ENCODE peak calls at places on chromosomes 6 and 20, in eight cellular contexts. One of them, this sample, is unnamed.
A peak's percentile ranks its signal among the peaks of the same experiment; 100 is the strongest.

GRCh38 chr6:106748547-106749207 is 119.3 kb downstream of the QRSL1 start:
- DNase-seq in HS-5: no peak
- DNase-seq in cardiac muscle cell: no peak
- DNase-seq in fibroblast of mammary gland: no peak
- DNase-seq in CD4-positive, alpha-beta T cell: no peak
- DNase-seq in esophagus squamous epithelium: no peak
- DNase-seq in stimulated activated CD4-positive, alpha-beta T cell treated with anti-CD3 and anti-CD28 coated beads, Interleukin-12 subunit alpha, Interleukin-12 subunit beta, amount 100 ng/mL, for 4 hours: no peak
- DNase-seq in prostate gland: no peak
- DNase-seq in this sample: no peak

GRCh38 chr6:73452107-73452461 is at the start of gene CGAS:
- DNase-seq in HS-5: peak; percentile 59
- DNase-seq in cardiac muscle cell: peak; percentile 6
- DNase-seq in fibroblast of mammary gland: peak; percentile 59
- DNase-seq in CD4-positive, alpha-beta T cell: peak; percentile 58
- DNase-seq in esophagus squamous epithelium: peak; percentile 46
- DNase-seq in stimulated activated CD4-positive, alpha-beta T cell treated with anti-CD3 and anti-CD28 coated beads, Interleukin-12 subunit alpha, Interleukin-12 subunit beta, amount 100 ng/mL, for 4 hours: peak; percentile 75
- DNase-seq in prostate gland: peak; percentile 33
- DNase-seq in this sample: no peak

GRCh38 chr20:1299522-1299921 is 29.4 kb downstream of the SDCBP2 start:
- DNase-seq in HS-5: no peak
- DNase-seq in cardiac muscle cell: peak; percentile 16
- DNase-seq in fibroblast of mammary gland: no peak
- DNase-seq in CD4-positive, alpha-beta T cell: peak; percentile 30
- DNase-seq in esophagus squamous epithelium: no peak
- DNase-seq in stimulated activated CD4-positive, alpha-beta T cell treated with anti-CD3 and anti-CD28 coated beads, Interleukin-12 subunit alpha, Interleukin-12 subunit beta, amount 100 ng/mL, for 4 hours: peak; percentile 32
- DNase-seq in prostate gland: no peak
- DNase-seq in this sample: no peak

GRCh38 chr6:161168281-161168891 is 105.5 kb downstream of the AGPAT4 start:
- DNase-seq in HS-5: peak; percentile 95
- DNase-seq in cardiac muscle cell: no peak
- DNase-seq in fibroblast of mammary gland: peak; percentile 100
- DNase-seq in CD4-positive, alpha-beta T cell: no peak
- DNase-seq in esophagus squamous epithelium: no peak
- DNase-seq in stimulated activated CD4-positive, alpha-beta T cell treated with anti-CD3 and anti-CD28 coated beads, Interleukin-12 subunit alpha, Interleukin-12 subunit beta, amount 100 ng/mL, for 4 hours: no peak
- DNase-seq in prostate gland: no peak
- DNase-seq in this sample: peak; percentile 96

GRCh38 chr6:44787254-44787844 is 399.8 kb downstream of the CDC5L start:
- DNase-seq in HS-5: no peak
- DNase-seq in cardiac muscle cell: no peak
- DNase-seq in fibroblast of mammary gland: no peak
- DNase-seq in CD4-positive, alpha-beta T cell: no peak
- DNase-seq in esophagus squamous epithelium: no peak
- DNase-seq in stimulated activated CD4-positive, alpha-beta T cell treated with anti-CD3 and anti-CD28 coated beads, Interleukin-12 subunit alpha, Interleukin-12 subunit beta, amount 100 ng/mL, for 4 hours: no peak
- DNase-seq in prostate gland: no peak
- DNase-seq in this sample: no peak

GRCh38 chr6:25223421-25224052 is 55.6 kb upstream of the CARMIL1 start:
- DNase-seq in HS-5: peak; percentile 46
- DNase-seq in cardiac muscle cell: peak; percentile 71
- DNase-seq in fibroblast of mammary gland: peak; percentile 80
- DNase-seq in CD4-positive, alpha-beta T cell: peak; percentile 48
- DNase-seq in esophagus squamous epithelium: no peak
- DNase-seq in stimulated activated CD4-positive, alpha-beta T cell treated with anti-CD3 and anti-CD28 coated beads, Interleukin-12 subunit alpha, Interleukin-12 subunit beta, amount 100 ng/mL, for 4 hours: peak; percentile 66
- DNase-seq in prostate gland: peak; percentile 42
- DNase-seq in this sample: no peak

GRCh38 chr6:12911387-12911960 is 194.9 kb downstream of the PHACTR1 start:
- DNase-seq in HS-5: no peak
- DNase-seq in cardiac muscle cell: peak; percentile 56
- DNase-seq in fibroblast of mammary gland: peak; percentile 49
- DNase-seq in CD4-positive, alpha-beta T cell: no peak
- DNase-seq in esophagus squamous epithelium: no peak
- DNase-seq in stimulated activated CD4-positive, alpha-beta T cell treated with anti-CD3 and anti-CD28 coated beads, Interleukin-12 subunit alpha, Interleukin-12 subunit beta, amount 100 ng/mL, for 4 hours: no peak
- DNase-seq in prostate gland: peak; percentile 22
- DNase-seq in this sample: peak; percentile 24

GRCh38 chr6:88004707-88005106 is 42.9 kb upstream of the SPACA1 start:
- DNase-seq in HS-5: no peak
- DNase-seq in cardiac muscle cell: no peak
- DNase-seq in fibroblast of mammary gland: no peak
- DNase-seq in CD4-positive, alpha-beta T cell: no peak
- DNase-seq in esophagus squamous epithelium: no peak
- DNase-seq in stimulated activated CD4-positive, alpha-beta T cell treated with anti-CD3 and anti-CD28 coated beads, Interleukin-12 subunit alpha, Interleukin-12 subunit beta, amount 100 ng/mL, for 4 hours: no peak
- DNase-seq in prostate gland: no peak
- DNase-seq in this sample: no peak

GRCh38 chr6:77034161-77034560 is 429.1 kb downstream of the HTR1B start:
- DNase-seq in HS-5: peak; percentile 97
- DNase-seq in cardiac muscle cell: peak; percentile 84
- DNase-seq in fibroblast of mammary gland: peak; percentile 80
- DNase-seq in CD4-positive, alpha-beta T cell: no peak
- DNase-seq in esophagus squamous epithelium: no peak
- DNase-seq in stimulated activated CD4-positive, alpha-beta T cell treated with anti-CD3 and anti-CD28 coated beads, Interleukin-12 subunit alpha, Interleukin-12 subunit beta, amount 100 ng/mL, for 4 hours: no peak
- DNase-seq in prostate gland: no peak
- DNase-seq in this sample: peak; percentile 98

GRCh38 chr6:46638650-46639049 is 14.0 kb downstream of the CYP39A1 start:
- DNase-seq in HS-5: no peak
- DNase-seq in cardiac muscle cell: no peak
- DNase-seq in fibroblast of mammary gland: no peak
- DNase-seq in CD4-positive, alpha-beta T cell: no peak
- DNase-seq in esophagus squamous epithelium: no peak
- DNase-seq in stimulated activated CD4-positive, alpha-beta T cell treated with anti-CD3 and anti-CD28 coated beads, Interleukin-12 subunit alpha, Interleukin-12 subunit beta, amount 100 ng/mL, for 4 hours: no peak
- DNase-seq in prostate gland: no peak
- DNase-seq in this sample: no peak

GRCh38 chr6:123926000-123926399 is 122.3 kb downstream of the NKAIN2 start:
- DNase-seq in HS-5: no peak
- DNase-seq in cardiac muscle cell: no peak
- DNase-seq in fibroblast of mammary gland: no peak
- DNase-seq in CD4-positive, alpha-beta T cell: no peak
- DNase-seq in esophagus squamous epithelium: no peak
- DNase-seq in stimulated activated CD4-positive, alpha-beta T cell treated with anti-CD3 and anti-CD28 coated beads, Interleukin-12 subunit alpha, Interleukin-12 subunit beta, amount 100 ng/mL, for 4 hours: no peak
- DNase-seq in prostate gland: no peak
- DNase-seq in this sample: no peak

GRCh38 chr20:50776122-50776795 is 18.6 kb upstream of the BCAS4 start:
- DNase-seq in HS-5: no peak
- DNase-seq in cardiac muscle cell: no peak
- DNase-seq in fibroblast of mammary gland: no peak
- DNase-seq in CD4-positive, alpha-beta T cell: no peak
- DNase-seq in esophagus squamous epithelium: no peak
- DNase-seq in stimulated activated CD4-positive, alpha-beta T cell treated with anti-CD3 and anti-CD28 coated beads, Interleukin-12 subunit alpha, Interleukin-12 subunit beta, amount 100 ng/mL, for 4 hours: no peak
- DNase-seq in prostate gland: no peak
- DNase-seq in this sample: no peak

GRCh38 chr6:154298297-154298696 is 58.3 kb downstream of the IPCEF1 start:
- DNase-seq in HS-5: no peak
- DNase-seq in cardiac muscle cell: no peak
- DNase-seq in fibroblast of mammary gland: peak; percentile 33
- DNase-seq in CD4-positive, alpha-beta T cell: no peak
- DNase-seq in esophagus squamous epithelium: no peak
- DNase-seq in stimulated activated CD4-positive, alpha-beta T cell treated with anti-CD3 and anti-CD28 coated beads, Interleukin-12 subunit alpha, Interleukin-12 subunit beta, amount 100 ng/mL, for 4 hours: no peak
- DNase-seq in prostate gland: no peak
- DNase-seq in this sample: no peak

GRCh38 chr20:24615353-24615752 is 145.9 kb downstream of the SYNDIG1 start:
- DNase-seq in HS-5: no peak
- DNase-seq in cardiac muscle cell: no peak
- DNase-seq in fibroblast of mammary gland: no peak
- DNase-seq in CD4-positive, alpha-beta T cell: no peak
- DNase-seq in esophagus squamous epithelium: no peak
- DNase-seq in stimulated activated CD4-positive, alpha-beta T cell treated with anti-CD3 and anti-CD28 coated beads, Interleukin-12 subunit alpha, Interleukin-12 subunit beta, amount 100 ng/mL, for 4 hours: no peak
- DNase-seq in prostate gland: no peak
- DNase-seq in this sample: no peak

GRCh38 chr6:85449388-85449817 is 480 bp upstream of the NT5E start:
- DNase-seq in HS-5: no peak
- DNase-seq in cardiac muscle cell: peak; percentile 13
- DNase-seq in fibroblast of mammary gland: peak; percentile 86
- DNase-seq in CD4-positive, alpha-beta T cell: no peak
- DNase-seq in esophagus squamous epithelium: no peak
- DNase-seq in stimulated activated CD4-positive, alpha-beta T cell treated with anti-CD3 and anti-CD28 coated beads, Interleukin-12 subunit alpha, Interleukin-12 subunit beta, amount 100 ng/mL, for 4 hours: peak; percentile 33
- DNase-seq in prostate gland: no peak
- DNase-seq in this sample: no peak

GRCh38 chr6:52672422-52673025 is 1.6 kb downstream of the TMEM14A start:
- DNase-seq in HS-5: no peak
- DNase-seq in cardiac muscle cell: no peak
- DNase-seq in fibroblast of mammary gland: peak; percentile 52
- DNase-seq in CD4-positive, alpha-beta T cell: no peak
- DNase-seq in esophagus squamous epithelium: no peak
- DNase-seq in stimulated activated CD4-positive, alpha-beta T cell treated with anti-CD3 and anti-CD28 coated beads, Interleukin-12 subunit alpha, Interleukin-12 subunit beta, amount 100 ng/mL, for 4 hours: no peak
- DNase-seq in prostate gland: no peak
- DNase-seq in this sample: no peak

GRCh38 chr6:5497896-5498578 is 236.7 kb downstream of the FARS2 start:
- DNase-seq in HS-5: peak; percentile 90
- DNase-seq in cardiac muscle cell: no peak
- DNase-seq in fibroblast of mammary gland: peak; percentile 89
- DNase-seq in CD4-positive, alpha-beta T cell: no peak
- DNase-seq in esophagus squamous epithelium: no peak
- DNase-seq in stimulated activated CD4-positive, alpha-beta T cell treated with anti-CD3 and anti-CD28 coated beads, Interleukin-12 subunit alpha, Interleukin-12 subunit beta, amount 100 ng/mL, for 4 hours: no peak
- DNase-seq in prostate gland: no peak
- DNase-seq in this sample: peak; percentile 78

GRCh38 chr6:57108691-57109090 is 18.7 kb downstream of the ZNF451 start:
- DNase-seq in HS-5: no peak
- DNase-seq in cardiac muscle cell: no peak
- DNase-seq in fibroblast of mammary gland: no peak
- DNase-seq in CD4-positive, alpha-beta T cell: no peak
- DNase-seq in esophagus squamous epithelium: no peak
- DNase-seq in stimulated activated CD4-positive, alpha-beta T cell treated with anti-CD3 and anti-CD28 coated beads, Interleukin-12 subunit alpha, Interleukin-12 subunit beta, amount 100 ng/mL, for 4 hours: no peak
- DNase-seq in prostate gland: no peak
- DNase-seq in this sample: no peak

GRCh38 chr6:45275358-45275757 is 52.8 kb upstream of the RUNX2 start:
- DNase-seq in HS-5: no peak
- DNase-seq in cardiac muscle cell: no peak
- DNase-seq in fibroblast of mammary gland: no peak
- DNase-seq in CD4-positive, alpha-beta T cell: no peak
- DNase-seq in esophagus squamous epithelium: no peak
- DNase-seq in stimulated activated CD4-positive, alpha-beta T cell treated with anti-CD3 and anti-CD28 coated beads, Interleukin-12 subunit alpha, Interleukin-12 subunit beta, amount 100 ng/mL, for 4 hours: no peak
- DNase-seq in prostate gland: no peak
- DNase-seq in this sample: no peak

This sample was measured in non-pigmented ciliary epithelial cell.